ENCODE peak calls at places on chromosomes 11 and 22, in four cellular contexts. D is upper lobe of left lung, Y is MM.1S, J is SK-N-SH. K is an unnamed sample.

GRCh38 chr11:2742611-2743426 is 43.0 kb upstream of the KCNQ1OT1 start:
- DNase-seq in J (no peak), Y (no peak), D (peak; percentile 71), K (no peak)

GRCh38 chr11:10375280-10376048 is 70.6 kb downstream of the ADM start:
- DNase-seq in Y (no peak), D (no peak), J (no peak), K (no peak)

GRCh38 chr11:126115253-126115540 is 52.5 kb upstream of the CDON start:
- DNase-seq in Y (no peak), J (peak; percentile 84), D (peak; percentile 85), K (peak; percentile 6)

GRCh38 chr11:64629796-64630562 is 39.0 kb downstream of the SLC22A12 start:
- DNase-seq in D (peak; percentile 88), J (peak; percentile 85), Y (no peak), K (no peak)

GRCh38 chr11:69909561-69910518 is 90.6 kb upstream of the FGF3 start:
- DNase-seq in Y (no peak), D (peak; percentile 56), J (peak; percentile 74), K (peak; percentile 59)

GRCh38 chr11:123083623-123084029 is 21.7 kb upstream of the HSPA8 start:
- DNase-seq in Y (no peak), D (no peak), J (peak; percentile 43), K (peak; percentile 55)

GRCh38 chr11:77401486-77402217 is 72.2 kb downstream of the PAK1 start:
- DNase-seq in J (no peak), Y (no peak), D (no peak), K (no peak)

GRCh38 chr11:134120921-134121526 is 52.2 kb downstream of the JAM3 start:
- DNase-seq in Y (no peak), D (no peak), J (peak; percentile 61), K (no peak)

GRCh38 chr11:15412054-15412453 is 297.3 kb downstream of the INSC start:
- DNase-seq in Y (no peak), D (no peak), J (no peak), K (no peak)

GRCh38 chr22:31221084-31221483 is 9.0 kb downstream of the LIMK2 start:
- DNase-seq in Y (no peak), J (no peak), D (no peak), K (no peak)

GRCh38 chr11:94304559-94304958 is at the start of gene IZUMO1R:
- DNase-seq in J (no peak), D (no peak), Y (no peak), K (no peak)

GRCh38 chr11:95254139-95254704 is 23.2 kb upstream of the SESN3 start:
- DNase-seq in J (peak; percentile 72), D (no peak), Y (peak; percentile 8), K (peak; percentile 53)

GRCh38 chr11:8833568-8834275 is 77.3 kb upstream of the AKIP1 start:
- DNase-seq in J (no peak), D (no peak), Y (no peak), K (no peak)

GRCh38 chr11:35166369-35167360 is 27.7 kb downstream of the CD44 start:
- DNase-seq in Y (peak; percentile 9), J (no peak), D (no peak), K (peak; percentile 93)

GRCh38 chr22:29158546-29158945 is 47.1 kb upstream of the EMID1 start:
- DNase-seq in J (no peak), Y (no peak), D (no peak), K (no peak)

GRCh38 chr11:57131080-57131790 is 50.5 kb upstream of the LRRC55 start:
- DNase-seq in D (no peak), J (peak; percentile 25), Y (no peak), K (peak; percentile 9)

GRCh38 chr11:70826541-70826943 is 425.8 kb downstream of the SHANK2 start:
- DNase-seq in J (peak; percentile 83), Y (no peak), D (peak; percentile 76), K (no peak)

GRCh38 chr11:93986716-93987115 is 34.4 kb upstream of the HEPHL1 start:
- DNase-seq in D (no peak), J (no peak), Y (no peak), K (peak; percentile 2)

GRCh38 chr11:104609297-104609696 is 289.0 kb downstream of the CASP12 start:
- DNase-seq in D (no peak), J (peak; percentile 53), Y (peak; percentile 69), K (peak; percentile 10)

GRCh38 chr11:92893276-92893675 is 76.2 kb upstream of the MTNR1B start:
- DNase-seq in Y (peak; percentile 31), J (no peak), D (no peak), K (no peak)

GRCh38 chr11:4459470-4459869 is 10.4 kb downstream of the OR52K2 start:
- DNase-seq in Y (no peak), J (no peak), D (no peak), K (no peak)

GRCh38 chr11:90343670-90344069 is 120.8 kb upstream of the CHORDC1 start:
- DNase-seq in Y (no peak), J (no peak), D (no peak), K (no peak)

GRCh38 chr22:43592470-43592869 is 180.7 kb downstream of the MPPED1 start:
- DNase-seq in J (no peak), Y (no peak), D (no peak), K (no peak)

GRCh38 chr11:70543611-70544010 is 145.3 kb downstream of the CTTN start:
- DNase-seq in Y (no peak), J (no peak), D (no peak), K (no peak)

GRCh38 chr22:30196141-30196866 is 50.3 kb downstream of the LIF start:
- DNase-seq in Y (no peak), J (no peak), D (peak; percentile 85), K (peak; percentile 98)

GRCh38 chr11:72613977-72614376 is 60.2 kb downstream of the PDE2A start:
- DNase-seq in J (no peak), Y (no peak), D (no peak), K (no peak)

GRCh38 chr11:13629752-13630151 is 38.7 kb upstream of the FAR1 start:
- DNase-seq in D (no peak), J (no peak), Y (no peak), K (no peak)
- H3K27ac ChIP-seq in D (no peak overlapping the region), J (no peak overlapping the region), Y (no peak overlapping the region), K (no peak overlapping the region)

DNA sequence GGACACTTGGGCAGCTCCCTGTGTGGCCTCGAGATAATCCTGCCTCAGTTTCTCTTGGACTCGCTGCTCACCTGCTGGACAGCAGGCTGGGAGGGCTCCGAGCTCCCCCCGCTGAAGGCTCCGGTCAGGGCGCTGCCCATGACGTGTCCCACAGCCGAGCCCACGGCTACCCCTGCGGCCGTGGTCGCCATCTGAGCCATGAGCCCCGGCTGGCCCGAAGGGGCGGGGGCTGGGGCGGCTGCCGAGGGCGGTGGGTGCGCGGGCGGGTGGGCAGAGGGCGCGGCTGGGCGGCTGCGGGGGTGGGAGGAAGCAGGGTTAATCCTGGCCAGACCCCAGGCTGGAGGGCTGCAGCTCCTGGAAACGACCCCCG is 484 bp downstream of the CHCHD10 start:
- DNase-seq in D (no peak), Y (no peak), J (no peak), K (no peak)
- H3K27ac ChIP-seq in D (peak overlapping the region; percentile 54), Y (peak overlapping the region; percentile 49), J (no peak overlapping the region), K (no peak overlapping the region)

DNA sequence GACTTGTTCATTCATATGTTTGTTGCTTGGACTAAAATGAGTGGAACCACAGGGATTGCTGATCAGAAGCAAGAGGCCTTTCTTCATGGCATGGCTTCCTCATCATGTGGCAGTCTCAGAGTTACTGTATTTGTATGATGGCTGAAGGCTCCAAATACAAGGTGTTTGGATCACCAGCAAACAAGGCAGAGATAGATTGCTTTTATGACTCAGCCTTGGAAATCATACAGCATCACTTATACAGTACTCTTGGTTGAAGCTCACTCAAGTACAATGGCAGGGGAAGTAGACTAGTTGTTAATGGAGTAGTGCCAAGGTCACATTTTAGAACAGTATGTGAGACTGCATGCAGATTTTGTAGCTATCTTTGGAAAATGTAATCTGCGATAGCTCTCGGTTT is 16.6 kb downstream of the CAPRIN1 start:
- DNase-seq in J (no peak), Y (no peak), D (no peak), K (no peak)
- H3K27ac ChIP-seq in J (peak overlapping the region; percentile 33), Y (no peak overlapping the region), D (no peak overlapping the region), K (no peak overlapping the region)

DNA sequence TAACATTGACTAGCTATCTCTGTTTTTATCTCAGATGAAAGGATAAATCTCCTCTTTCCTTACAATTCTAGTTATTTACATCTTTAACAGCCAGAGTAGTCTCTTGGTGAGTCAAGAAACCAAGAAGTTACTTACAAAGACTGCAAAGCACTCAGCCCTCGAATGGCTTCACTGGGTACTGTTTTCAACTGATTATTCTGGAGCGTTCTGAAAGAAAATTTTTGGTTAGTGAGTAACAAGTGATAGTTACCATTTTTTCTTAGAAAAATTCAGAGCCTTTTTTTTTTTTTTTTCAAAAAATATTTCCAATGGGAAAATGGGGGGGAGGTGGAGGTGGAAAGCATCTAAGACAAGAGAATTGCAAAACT is 27.9 kb upstream of the CCDC34 start:
- DNase-seq in D (no peak), J (no peak), Y (no peak), K (no peak)
- H3K27ac ChIP-seq in D (no peak overlapping the region), J (no peak overlapping the region), Y (no peak overlapping the region), K (no peak overlapping the region)